ENCODE peak calls at places on chromosomes 11 and 22, in nine cellular contexts. E is RWPE1; O is neural progenitor cell; Y is pons; U is NCI-H1048; W is activated CD4-positive, alpha-beta T cell treated with anti-CD3 and anti-CD28 coated beads, Interleukin-2, amount 10 ng/mL, durations not matched to agents 7 days and 5 days; P is G401; T is Right ventricle myocardium superior; M is heart right ventricle. C is an unnamed sample.

GRCh38 chr22:44523981-44524759 is 26.1 kb upstream of the RTL6 start:
- DNase-seq in T (peak), O (no peak), U (no peak), M (no peak), E (no peak), P (no peak), W (no peak), Y (no peak), C (peak)

GRCh38 chr22:18905540-18906409 is at the start of gene DGCR6:
- DNase-seq in U (no peak), Y (no peak), M (no peak), T (no peak), W (no peak), O (no peak), E (no peak), P (no peak), C (peak)

GRCh38 chr11:124329787-124330478 is 9.9 kb upstream of the OR8D2 start:
- DNase-seq in T (no peak), Y (peak), P (no peak), M (no peak), E (no peak), U (no peak), W (no peak), O (no peak), C (no peak)

GRCh38 chr11:85961930-85962363 is 106.8 kb downstream of the CCDC83 start:
- DNase-seq in Y (no peak), E (peak), M (no peak), O (no peak), P (no peak), W (no peak), T (no peak), U (no peak), C (no peak)

GRCh38 chr22:46849951-46850350 is 87.5 kb downstream of the TBC1D22A start:
- DNase-seq in P (no peak), Y (no peak), O (no peak), T (no peak), U (no peak), E (no peak), M (no peak), W (no peak), C (no peak)

GRCh38 chr22:26139320-26139719 is 29.9 kb upstream of the SEZ6L start:
- DNase-seq in P (peak), E (no peak), T (peak), M (peak), Y (peak), U (no peak), O (no peak), W (no peak), C (peak)

GRCh38 chr11:109961261-109961660 is 131.9 kb upstream of the ZC3H12C start:
- DNase-seq in P (no peak), Y (no peak), O (no peak), T (no peak), E (no peak), U (no peak), M (no peak), W (no peak), C (no peak)

GRCh38 chr22:30743257-30744020 is 48.8 kb downstream of the OSBP2 start:
- DNase-seq in W (no peak), E (no peak), Y (no peak), M (no peak), P (no peak), O (no peak), U (no peak), T (no peak), C (no peak)

GRCh38 chr11:32830413-32830738 is 649 bp downstream of the PRRG4 start:
- DNase-seq in W (no peak), M (no peak), T (no peak), Y (no peak), U (no peak), E (peak), O (no peak), P (no peak), C (no peak)

GRCh38 chr11:9070740-9071476 is 20.5 kb downstream of the SCUBE2 start:
- DNase-seq in W (no peak), U (no peak), Y (no peak), M (no peak), T (no peak), O (no peak), P (no peak), E (no peak), C (no peak)

GRCh38 chr11:19508166-19508565 is 204.5 kb upstream of the NAV2 start:
- DNase-seq in T (no peak), P (no peak), W (no peak), O (no peak), M (no peak), Y (no peak), U (no peak), E (peak), C (no peak)

GRCh38 chr22:40499187-40499753 is 128.9 kb downstream of the SGSM3 start:
- DNase-seq in T (no peak), M (no peak), O (no peak), E (peak), Y (no peak), P (no peak), W (no peak), U (no peak), C (no peak)

GRCh38 chr11:94129505-94130335 is 1.1 kb downstream of the PANX1 start:
- DNase-seq in U (no peak), W (peak), T (no peak), E (peak), M (peak), O (peak), P (peak), Y (peak), C (no peak)

GRCh38 chr22:22113701-22114100 is 130.9 kb upstream of the VPREB1 start:
- DNase-seq in O (no peak), P (no peak), W (no peak), E (no peak), T (no peak), M (no peak), Y (no peak), U (no peak), C (no peak)

GRCh38 chr11:20529757-20530156 is 69.7 kb upstream of the SLC6A5 start:
- DNase-seq in P (no peak), Y (no peak), U (no peak), E (no peak), O (no peak), W (no peak), M (no peak), T (no peak), C (no peak)

GRCh38 chr22:43094085-43094484 is 4.9 kb upstream of the TTLL1 start:
- DNase-seq in W (no peak), M (peak), P (no peak), T (peak), U (no peak), E (no peak), Y (no peak), O (no peak), C (peak)

GRCh38 chr22:19761500-19762314 is 1.1 kb downstream of the TBX1 start:
- DNase-seq in M (no peak), E (no peak), Y (no peak), W (no peak), T (no peak), P (no peak), O (peak), U (no peak), C (no peak)

GRCh38 chr11:2459016-2459725 is 14.4 kb downstream of the KCNQ1 start:
- DNase-seq in U (no peak), O (peak), M (no peak), W (no peak), T (peak), P (no peak), E (no peak), Y (no peak), C (no peak)

GRCh38 chr11:12746593-12747097 is 72.4 kb downstream of the TEAD1 start:
- DNase-seq in W (no peak), M (peak), T (peak), O (peak), Y (no peak), E (peak), P (no peak), U (peak), C (peak)